ENCODE peak calls at places on chromosome 18, in six cellular contexts. P is adrenal gland, A is stomach, I is ovary, D is spleen, F is thyroid gland. H is an unnamed sample.

GRCh38 chr18:76913583-76913982 is 91.2 kb downstream of the ZNF236 start:
- DNase-seq in P (no peak), A (peak), I (no peak), D (no peak), F (no peak), H (no peak)

GRCh38 chr18:3162181-3162580 is 57.6 kb downstream of the MYOM1 start:
- DNase-seq in P (no peak), A (peak), I (no peak), D (no peak), F (no peak), H (no peak)

GRCh38 chr18:44882163-44882881 is 201.6 kb downstream of the SETBP1 start:
- DNase-seq in P (no peak), A (no peak), I (no peak), D (no peak), F (no peak), H (no peak)

GRCh38 chr18:47985837-47986236 is 55.4 kb upstream of the SMAD2 start:
- DNase-seq in P (no peak), A (no peak), I (no peak), D (no peak), F (no peak), H (no peak)

GRCh38 chr18:34760444-34760843 is 50.3 kb downstream of the DTNA start:
- DNase-seq in P (no peak), A (no peak), I (no peak), D (no peak), F (peak), H (no peak)

GRCh38 chr18:21632393-21632792 is 20.3 kb downstream of the SNRPD1 start:
- DNase-seq in P (no peak), A (no peak), I (no peak), D (no peak), F (no peak), H (no peak)

GRCh38 chr18:36130883-36131653 is 1.4 kb downstream of the ELP2 start:
- DNase-seq in P (no peak), A (no peak), I (peak), D (peak), F (no peak), H (no peak)

GRCh38 chr18:79975985-79976680 is 11.7 kb downstream of the HSBP1L1 start:
- DNase-seq in P (no peak), A (no peak), I (no peak), D (no peak), F (no peak), H (no peak)

GRCh38 chr18:58216071-58216471 is 172.0 kb downstream of the NEDD4L start:
- DNase-seq in P (no peak), A (no peak), I (no peak), D (no peak), F (peak), H (no peak)

GRCh38 chr18:68494802-68495560 is 219.9 kb downstream of the TMX3 start:
- DNase-seq in P (no peak), A (no peak), I (no peak), D (no peak), F (no peak), H (no peak)

GRCh38 chr18:4096501-4096900 is 358.6 kb downstream of the DLGAP1 start:
- DNase-seq in P (no peak), A (no peak), I (no peak), D (no peak), F (no peak), H (no peak)

GRCh38 chr18:52569492-52569891 is 229.5 kb downstream of the DCC start:
- DNase-seq in P (no peak), A (no peak), I (no peak), D (no peak), F (no peak), H (no peak)

GRCh38 chr18:44691148-44691925 is 10.6 kb downstream of the SETBP1 start:
- DNase-seq in P (no peak), A (no peak), I (no peak), D (no peak), F (no peak), H (no peak)

GRCh38 chr18:34771958-34772357 is 61.9 kb downstream of the DTNA start:
- DNase-seq in P (no peak), A (no peak), I (no peak), D (no peak), F (no peak), H (no peak)

GRCh38 chr18:76256897-76257500 is 238.0 kb downstream of the ZNF516 start:
- DNase-seq in P (no peak), A (no peak), I (peak), D (no peak), F (peak), H (no peak)

GRCh38 chr18:76983613-76984051 is 149.0 kb downstream of the MBP start:
- DNase-seq in P (no peak), A (no peak), I (no peak), D (peak), F (no peak), H (no peak)

GRCh38 chr18:36593001-36593400 is 235.8 kb downstream of the TPGS2 start:
- DNase-seq in P (no peak), A (no peak), I (no peak), D (no peak), F (no peak), H (no peak)

GRCh38 chr18:77899972-77900754 is 650.5 kb downstream of the GALR1 start:
- DNase-seq in P (peak), A (peak), I (peak), D (peak), F (peak), H (peak)

GRCh38 chr18:8484951-8485350 is 124.3 kb upstream of the RAB12 start:
- DNase-seq in P (no peak), A (no peak), I (no peak), D (no peak), F (no peak), H (no peak)

GRCh38 chr18:57438669-57439616 is 3.8 kb downstream of the ONECUT2 start:
- DNase-seq in P (no peak), A (no peak), I (no peak), D (no peak), F (no peak), H (no peak)

GRCh38 chr18:23053756-23054457 is 81.4 kb upstream of the CABLES1 start:
- DNase-seq in P (no peak), A (peak), I (no peak), D (no peak), F (no peak), H (no peak)

GRCh38 chr18:21656402-21656801 is 44.3 kb downstream of the SNRPD1 start:
- DNase-seq in P (no peak), A (no peak), I (no peak), D (no peak), F (no peak), H (no peak)

GRCh38 chr18:5527603-5528002 is 16.2 kb downstream of the EPB41L3 start:
- DNase-seq in P (peak), A (no peak), I (no peak), D (no peak), F (no peak), H (no peak)

GRCh38 chr18:24459772-24460171 is 665 bp upstream of the HRH4 start:
- DNase-seq in P (no peak), A (no peak), I (no peak), D (no peak), F (no peak), H (no peak)

GRCh38 chr18:48003426-48004349 is 73.2 kb upstream of the SMAD2 start:
- DNase-seq in P (peak), A (peak), I (no peak), D (no peak), F (no peak), H (peak)

GRCh38 chr18:33854827-33855139 is 276.8 kb downstream of the ASXL3 start:
- DNase-seq in P (no peak), A (no peak), I (no peak), D (no peak), F (no peak), H (no peak)

GRCh38 chr18:77495982-77496690 is 246.5 kb downstream of the GALR1 start:
- DNase-seq in P (no peak), A (no peak), I (no peak), D (no peak), F (no peak), H (no peak)

GRCh38 chr18:25350561-25351201 is 1.3 kb downstream of the ZNF521 start:
- DNase-seq in P (peak), A (no peak), I (peak), D (peak), F (peak), H (no peak)

GRCh38 chr18:48409591-48410094 is 460 bp upstream of the ZBTB7C start:
- DNase-seq in P (peak), A (no peak), I (peak), D (peak), F (peak), H (no peak)

GRCh38 chr18:80232710-80233109 is 14.6 kb downstream of the PARD6G start:
- DNase-seq in P (no peak), A (no peak), I (no peak), D (no peak), F (no peak), H (no peak)

GRCh38 chr18:26794210-26795101 is 71.1 kb downstream of the AQP4 start:
- DNase-seq in P (no peak), A (peak), I (no peak), D (no peak), F (no peak), H (no peak)

GRCh38 chr18:55321268-55322175 is 266.5 kb downstream of the TCF4 start:
- DNase-seq in P (peak), A (peak), I (peak), D (peak), F (peak), H (no peak)

GRCh38 chr18:55323051-55323994 is 264.7 kb downstream of the TCF4 start:
- DNase-seq in P (peak), A (no peak), I (peak), D (no peak), F (no peak), H (no peak)

GRCh38 chr18:55320399-55321255 is 267.4 kb downstream of the TCF4 start:
- DNase-seq in P (no peak), A (no peak), I (no peak), D (no peak), F (no peak), H (no peak)

GRCh38 chr18:55324166-55324565 is 263.8 kb downstream of the TCF4 start:
- DNase-seq in P (no peak), A (no peak), I (no peak), D (no peak), F (no peak), H (no peak)

GRCh38 chr18:55322176-55322735 is 265.7 kb downstream of the TCF4 start:
- DNase-seq in P (peak), A (peak), I (peak), D (peak), F (peak), H (no peak)
- TF ChIP-seq POLR2A in P (peak), A (no peak), I (peak), D (no peak), F (peak), H (no peak)

GRCh38 chr18:28063181-28063790 is 113.6 kb downstream of the CDH2 start:
- DNase-seq in P (no peak), A (no peak), I (no peak), D (no peak), F (no peak), H (no peak)
- TF ChIP-seq POLR2A in P (no peak), A (no peak), I (no peak), D (no peak), F (no peak), H (no peak)

DNA sequence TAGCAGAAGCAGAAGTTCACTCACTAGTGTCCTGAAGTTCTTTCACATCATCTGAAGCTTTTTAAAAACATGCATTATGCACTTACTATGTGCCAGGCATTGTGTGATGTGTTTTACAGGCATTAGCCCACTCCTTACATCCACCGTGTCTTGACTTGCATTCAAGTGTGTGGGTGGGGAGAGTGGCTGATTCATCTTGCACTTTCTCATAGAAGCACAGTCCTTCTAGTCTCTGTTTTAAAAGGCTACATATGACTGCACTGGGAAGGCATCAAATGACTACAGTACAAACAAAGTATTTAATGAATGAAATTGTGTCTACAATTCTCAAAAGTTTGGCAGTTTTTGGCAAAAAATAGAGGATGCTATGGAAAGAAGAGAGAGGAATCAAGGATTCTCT is 21.6 kb upstream of the DSC3 start:
- DNase-seq in P (no peak), A (no peak), I (no peak), D (no peak), F (no peak), H (no peak)
- TF ChIP-seq POLR2A in P (no peak), A (no peak), I (no peak), D (no peak), F (no peak), H (no peak)

GRCh38 chr18:75221397-75221796 is 10.8 kb downstream of the TSHZ1 start:
- DNase-seq in P (no peak), A (no peak), I (no peak), D (no peak), F (no peak), H (no peak)

GRCh38 chr18:75218524-75218923 is 7.9 kb downstream of the TSHZ1 start:
- DNase-seq in P (no peak), A (no peak), I (no peak), D (no peak), F (no peak), H (no peak)

GRCh38 chr18:75220786-75221355 is 10.3 kb downstream of the TSHZ1 start:
- DNase-seq in P (no peak), A (no peak), I (no peak), D (no peak), F (no peak), H (no peak)

GRCh38 chr18:75218064-75218463 is 7.5 kb downstream of the TSHZ1 start:
- DNase-seq in P (no peak), A (no peak), I (no peak), D (no peak), F (no peak), H (no peak)

GRCh38 chr18:75219684-75220083 is 9.1 kb downstream of the TSHZ1 start:
- DNase-seq in P (no peak), A (no peak), I (no peak), D (no peak), F (no peak), H (no peak)
- TF ChIP-seq POLR2A in P (no peak), A (no peak), I (no peak), D (no peak), F (no peak), H (no peak)

GRCh38 chr18:37762076-37762475 is 196.5 kb upstream of the CELF4 start:
- DNase-seq in P (no peak), A (no peak), I (no peak), D (no peak), F (peak), H (no peak)

GRCh38 chr18:37769846-37770245 is 204.2 kb upstream of the CELF4 start:
- DNase-seq in P (no peak), A (no peak), I (no peak), D (no peak), F (no peak), H (no peak)

GRCh38 chr18:37764526-37764925 is 198.9 kb upstream of the CELF4 start:
- DNase-seq in P (no peak), A (no peak), I (no peak), D (no peak), F (no peak), H (no peak)
- TF ChIP-seq POLR2A in P (no peak), A (no peak), I (no peak), D (no peak), F (no peak), H (no peak)

GRCh38 chr18:70195014-70195614 is 10.4 kb downstream of the RTTN start:
- DNase-seq in P (no peak), A (no peak), I (no peak), D (no peak), F (no peak), H (no peak)
- TF ChIP-seq POLR2A in P (no peak), A (no peak), I (no peak), D (no peak), F (no peak), H (no peak)

DNA sequence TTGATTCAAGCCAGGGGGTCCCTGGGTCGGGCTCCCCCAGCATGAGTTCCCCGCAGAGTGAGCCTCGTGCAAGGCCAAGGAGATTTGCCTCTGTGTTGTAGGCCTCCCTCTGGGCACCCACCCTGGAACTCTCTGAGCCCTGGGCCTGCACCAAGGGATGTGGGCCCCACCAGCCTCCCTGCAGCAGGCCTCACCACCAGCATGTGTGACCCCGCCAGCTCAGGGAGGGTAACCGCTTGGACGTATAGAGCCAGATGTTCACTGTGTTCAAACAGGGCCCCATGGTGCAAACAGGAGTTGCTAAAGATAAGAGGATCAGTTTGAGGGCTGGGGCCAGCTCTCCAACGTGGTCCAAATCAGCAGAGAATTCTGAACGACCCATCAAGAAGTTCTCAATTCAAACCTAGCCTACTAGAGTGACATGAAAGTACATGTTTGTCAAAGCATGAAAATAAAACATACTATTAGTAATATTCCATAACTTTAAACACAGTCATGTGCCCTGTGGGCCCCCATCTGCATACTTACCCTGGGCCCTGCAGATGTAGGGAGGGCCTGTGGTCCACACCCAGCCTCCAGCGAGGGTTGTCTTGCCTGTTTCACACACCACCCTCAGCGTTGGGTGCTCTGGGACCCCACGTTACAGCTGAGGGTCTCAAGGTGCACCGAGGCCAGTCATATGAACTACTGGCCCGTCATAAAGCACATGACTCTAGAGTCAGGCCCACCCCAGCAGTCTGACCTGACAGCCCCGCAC is 5.5 kb upstream of the TUBB6 start:
- DNase-seq in P (no peak), A (no peak), I (no peak), D (no peak), F (no peak), H (no peak)
- TF ChIP-seq POLR2A in P (no peak), A (no peak), I (no peak), D (no peak), F (no peak), H (no peak)

GRCh38 chr18:62660741-62661140 is 54.6 kb upstream of the PHLPP1 start:
- DNase-seq in P (no peak), A (no peak), I (no peak), D (no peak), F (no peak), H (no peak)

GRCh38 chr18:62658028-62658427 is 57.3 kb upstream of the PHLPP1 start:
- DNase-seq in P (no peak), A (no peak), I (no peak), D (no peak), F (no peak), H (no peak)

GRCh38 chr18:62655520-62656219 is 59.7 kb upstream of the PHLPP1 start:
- DNase-seq in P (no peak), A (no peak), I (no peak), D (no peak), F (no peak), H (no peak)

GRCh38 chr18:62662799-62663173 is 52.6 kb upstream of the PHLPP1 start:
- DNase-seq in P (no peak), A (no peak), I (no peak), D (no peak), F (no peak), H (no peak)

DNA sequence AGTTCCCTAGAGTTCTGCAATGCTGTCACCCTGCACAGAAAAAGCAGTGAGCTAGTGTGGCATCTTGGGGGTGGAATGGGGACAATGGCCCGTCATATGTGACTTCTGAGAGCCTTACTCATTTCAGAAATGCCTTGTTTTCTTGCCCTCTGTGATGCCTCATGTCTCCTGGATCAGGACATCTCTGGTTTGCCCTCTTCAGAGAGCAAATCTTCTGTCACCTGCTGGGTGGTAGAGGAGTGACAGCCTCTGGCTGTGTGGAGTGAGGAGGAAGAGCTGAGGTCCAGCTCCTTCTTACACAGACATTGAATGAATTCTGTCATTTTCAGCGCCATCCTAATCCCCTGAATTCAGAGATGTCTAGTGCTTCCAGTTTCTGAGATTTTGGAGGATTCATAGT is 55.6 kb upstream of the PHLPP1 start:
- DNase-seq in P (no peak), A (no peak), I (no peak), D (no peak), F (no peak), H (no peak)
- TF ChIP-seq POLR2A in P (no peak), A (no peak), I (no peak), D (no peak), F (no peak), H (no peak)

GRCh38 chr18:9708882-9709877 is 1.1 kb downstream of the RAB31 start:
- DNase-seq in P (peak), A (no peak), I (peak), D (peak), F (peak), H (no peak)

GRCh38 chr18:9708057-9708881 is at the start of gene RAB31:
- DNase-seq in P (peak), A (peak), I (peak), D (peak), F (peak), H (peak)

GRCh38 chr18:9705183-9705864 is 2.8 kb upstream of the RAB31 start:
- DNase-seq in P (no peak), A (no peak), I (no peak), D (no peak), F (no peak), H (peak)

GRCh38 chr18:9706081-9706935 is 1.8 kb upstream of the RAB31 start:
- DNase-seq in P (no peak), A (no peak), I (no peak), D (no peak), F (no peak), H (no peak)

GRCh38 chr18:9707381-9708056 is 582 bp upstream of the RAB31 start:
- DNase-seq in P (no peak), A (no peak), I (no peak), D (no peak), F (no peak), H (no peak)
- TF ChIP-seq POLR2A in P (no peak), A (no peak), I (no peak), D (no peak), F (no peak), H (no peak)

H was measured in H54.